ENCODE peak calls at places on chromosome 2, in eight cellular contexts. M, A, Z, H, U, V, E and G are unnamed samples.

GRCh38 chr2:9480157-9480556 is 5.8 kb downstream of the IAH1 start:
- DNase-seq in V (no peak), Z (no peak), U (no peak), M (no peak), H (no peak), E (no peak), A (no peak), G (no peak)

GRCh38 chr2:197089659-197090058 is 163.2 kb upstream of the PGAP1 start:
- DNase-seq in V (no peak), M (no peak), A (no peak), H (no peak), U (no peak), E (no peak), Z (no peak), G (no peak)

GRCh38 chr2:10497797-10498251 is 49.7 kb upstream of the ODC1 start:
- DNase-seq in U (peak), V (peak), A (no peak), M (peak), Z (peak), H (peak), E (no peak), G (no peak)

GRCh38 chr2:151043484-151043883 is 218.2 kb downstream of the RBM43 start:
- DNase-seq in V (no peak), E (no peak), U (no peak), A (no peak), H (no peak), Z (no peak), M (no peak), G (no peak)

GRCh38 chr2:224469374-224469964 is 67.6 kb upstream of the FAM124B start:
- DNase-seq in M (no peak), U (no peak), A (no peak), E (no peak), H (no peak), Z (no peak), V (no peak), G (no peak)

GRCh38 chr2:210366675-210367080 is 51.7 kb upstream of the MYL1 start:
- DNase-seq in M (no peak), V (no peak), Z (no peak), U (no peak), E (no peak), A (no peak), H (no peak), G (no peak)

GRCh38 chr2:231795525-231796327 is 9.5 kb downstream of the COPS7B start:
- DNase-seq in H (no peak), E (no peak), M (no peak), Z (no peak), V (no peak), A (no peak), U (no peak), G (no peak)

GRCh38 chr2:25618676-25619075 is 54.7 kb downstream of the DTNB start:
- DNase-seq in Z (no peak), H (peak), M (no peak), A (no peak), U (no peak), E (no peak), V (no peak), G (no peak)

GRCh38 chr2:172247203-172247602 is 144.5 kb upstream of the DLX2 start:
- DNase-seq in M (no peak), H (no peak), Z (no peak), E (no peak), U (no peak), V (no peak), A (no peak), G (no peak)

GRCh38 chr2:238785528-238785860 is 62.4 kb upstream of the TWIST2 start:
- DNase-seq in M (no peak), V (no peak), U (no peak), H (no peak), E (no peak), Z (no peak), A (no peak), G (no peak)

GRCh38 chr2:148876190-148876588 is 1.2 kb downstream of the KIF5C start:
- DNase-seq in A (no peak), U (no peak), H (no peak), V (peak), M (peak), E (no peak), Z (no peak), G (no peak)

GRCh38 chr2:241070811-241071676 is 31.0 kb downstream of the MTERF4 start:
- DNase-seq in H (no peak), U (no peak), A (no peak), M (no peak), Z (no peak), E (no peak), V (no peak), G (no peak)

GRCh38 chr2:216714412-216714775 is 19.0 kb upstream of the IGFBP5 start:
- DNase-seq in A (no peak), H (no peak), M (no peak), U (no peak), Z (no peak), E (no peak), V (no peak), G (no peak)